ENCODE peak calls at places on chromosome 17, in six cellular contexts. L is BJ, Y is stomach, W is mammary epithelial cell, E is heart left ventricle, N is right atrium auricular region. Q is an unnamed sample. For H3K36me3, the result is how much of the 10 kb centered on the place peaks cover.

GRCh38 chr17:74379495-74380085 is 12.3 kb downstream of the GPR142 start:
- DNase-seq in Y (peak), E (peak), N (peak), L (no peak), W (peak), Q (peak)

GRCh38 chr17:14833201-14833773 is 431.8 kb downstream of the PMP22 start:
- DNase-seq in W (peak), E (no peak), N (no peak), L (peak), Y (no peak), Q (peak)

GRCh38 chr17:74763565-74764387 is 12.4 kb downstream of the NAT9 start:
- DNase-seq in E (no peak), W (no peak), N (no peak), Y (no peak), L (no peak), Q (no peak)

GRCh38 chr17:47837401-47838039 is 3.6 kb downstream of the SCRN2 start:
- DNase-seq in Y (no peak), N (no peak), E (no peak), L (no peak), W (peak), Q (no peak)

GRCh38 chr17:44889003-44889402 is 10.2 kb downstream of the EFTUD2 start:
- DNase-seq in N (no peak), Y (no peak), E (no peak), W (no peak), L (no peak), Q (no peak)

GRCh38 chr17:49646391-49647255 is 31.3 kb downstream of the SPOP start:
- DNase-seq in L (peak), N (no peak), E (no peak), Y (no peak), W (peak), Q (peak)

GRCh38 chr17:19290047-19290705 is 53.0 kb downstream of the EPN2 start:
- DNase-seq in E (no peak), Y (no peak), N (no peak), L (no peak), W (no peak), Q (no peak)

GRCh38 chr17:65099941-65100315 is 37.2 kb upstream of the RGS9 start:
- DNase-seq in Y (peak), N (no peak), L (no peak), E (peak), W (peak), Q (peak)

GRCh38 chr17:4584125-4584834 is at the start of gene SMTNL2:
- DNase-seq in L (no peak), W (no peak), N (no peak), E (peak), Y (no peak), Q (no peak)

GRCh38 chr17:21453144-21453982 is 77.2 kb downstream of the KCNJ12 start:
- DNase-seq in W (no peak), L (no peak), N (peak), Y (no peak), E (no peak), Q (no peak)

GRCh38 chr17:8223356-8224063 is 13.1 kb upstream of the AURKB start:
- DNase-seq in N (peak), L (no peak), Y (peak), W (no peak), E (peak), Q (peak)

GRCh38 chr17:75090871-75091854 is 3.4 kb downstream of the SLC16A5 start:
- DNase-seq in Y (peak), L (no peak), W (no peak), E (no peak), N (no peak), Q (no peak)

GRCh38 chr17:74842599-74843351 is 16.9 kb downstream of the GRIN2C start:
- DNase-seq in W (no peak), L (no peak), E (peak), N (peak), Y (peak), Q (peak)

GRCh38 chr17:18033442-18034099 is 5.4 kb downstream of the ATPAF2 start:
- DNase-seq in E (no peak), N (no peak), Y (peak), L (no peak), W (peak), Q (peak)

GRCh38 chr17:70121136-70121535 is 46.1 kb downstream of the KCNJ16 start:
- DNase-seq in E (no peak), N (no peak), W (no peak), Y (no peak), L (no peak), Q (no peak)

GRCh38 chr17:60857521-60857920 is 179.9 kb downstream of the BCAS3 start:
- DNase-seq in Y (no peak), E (no peak), N (no peak), W (no peak), L (no peak), Q (no peak)

GRCh38 chr17:72977768-72978417 is 114.6 kb downstream of the SLC39A11 start:
- DNase-seq in N (no peak), L (no peak), W (no peak), Y (no peak), E (no peak), Q (no peak)

GRCh38 chr17:49822829-49823228 is 25.0 kb downstream of the TAC4 start:
- DNase-seq in E (peak), N (peak), L (peak), Y (no peak), W (no peak), Q (peak)

GRCh38 chr17:57582881-57583756 is 162.0 kb downstream of the CCDC182 start:
- DNase-seq in E (no peak), W (no peak), N (no peak), L (no peak), Y (no peak), Q (no peak)

GRCh38 chr17:81061027-81061426 is 26.1 kb downstream of the BAIAP2 start:
- DNase-seq in W (no peak), Y (no peak), L (no peak), N (no peak), E (no peak), Q (no peak)

GRCh38 chr17:81060416-81060815 is 25.5 kb downstream of the BAIAP2 start:
- DNase-seq in E (no peak), N (no peak), W (no peak), L (no peak), Y (no peak), Q (no peak)

GRCh38 chr17:81063488-81064093 is 28.6 kb downstream of the BAIAP2 start:
- DNase-seq in W (no peak), L (no peak), N (no peak), Y (no peak), E (no peak), Q (no peak)

GRCh38 chr17:81064746-81065475 is 30.0 kb downstream of the BAIAP2 start:
- DNase-seq in L (no peak), W (no peak), E (peak), Y (peak), N (no peak), Q (peak)

DNA sequence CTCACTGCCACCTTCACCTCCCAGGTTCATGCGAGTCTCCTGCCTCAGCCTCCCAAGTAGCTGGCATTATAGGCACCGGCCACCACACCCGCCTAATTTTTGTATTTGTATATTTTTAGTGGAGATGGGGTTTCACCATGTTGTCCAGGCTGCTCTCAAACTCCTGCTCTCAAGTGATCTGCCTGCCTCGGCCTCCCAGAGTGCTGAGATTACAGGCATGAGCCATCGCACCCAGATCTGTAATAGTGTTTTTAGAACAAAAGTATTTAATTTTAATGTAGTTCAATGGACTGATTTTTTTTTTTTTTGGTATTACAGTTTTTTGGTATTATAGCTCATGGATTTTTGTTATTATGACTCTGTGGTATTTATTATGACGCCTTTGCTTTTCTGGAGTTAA is 27.1 kb downstream of the BAIAP2 start:
- DNase-seq in L (no peak), E (no peak), Y (no peak), W (no peak), N (no peak), Q (no peak)
- H3K36me3 ChIP-seq in L (under half), E (under half), Y (under half), W (under half), N (under half), Q (under half)

GRCh38 chr17:68578236-68578635 is 22.9 kb downstream of the FAM20A start:
- DNase-seq in E (no peak), Y (no peak), W (no peak), L (no peak), N (no peak), Q (no peak)

GRCh38 chr17:68579194-68579900 is 21.8 kb downstream of the FAM20A start:
- DNase-seq in Y (no peak), W (no peak), N (no peak), E (no peak), L (no peak), Q (no peak)

GRCh38 chr17:68580236-68580903 is 20.8 kb downstream of the FAM20A start:
- DNase-seq in L (peak), N (no peak), Y (no peak), E (peak), W (no peak), Q (peak)

GRCh38 chr17:68576137-68576536 is 25.0 kb downstream of the FAM20A start:
- DNase-seq in Y (no peak), W (no peak), E (no peak), L (no peak), N (no peak), Q (no peak)

DNA sequence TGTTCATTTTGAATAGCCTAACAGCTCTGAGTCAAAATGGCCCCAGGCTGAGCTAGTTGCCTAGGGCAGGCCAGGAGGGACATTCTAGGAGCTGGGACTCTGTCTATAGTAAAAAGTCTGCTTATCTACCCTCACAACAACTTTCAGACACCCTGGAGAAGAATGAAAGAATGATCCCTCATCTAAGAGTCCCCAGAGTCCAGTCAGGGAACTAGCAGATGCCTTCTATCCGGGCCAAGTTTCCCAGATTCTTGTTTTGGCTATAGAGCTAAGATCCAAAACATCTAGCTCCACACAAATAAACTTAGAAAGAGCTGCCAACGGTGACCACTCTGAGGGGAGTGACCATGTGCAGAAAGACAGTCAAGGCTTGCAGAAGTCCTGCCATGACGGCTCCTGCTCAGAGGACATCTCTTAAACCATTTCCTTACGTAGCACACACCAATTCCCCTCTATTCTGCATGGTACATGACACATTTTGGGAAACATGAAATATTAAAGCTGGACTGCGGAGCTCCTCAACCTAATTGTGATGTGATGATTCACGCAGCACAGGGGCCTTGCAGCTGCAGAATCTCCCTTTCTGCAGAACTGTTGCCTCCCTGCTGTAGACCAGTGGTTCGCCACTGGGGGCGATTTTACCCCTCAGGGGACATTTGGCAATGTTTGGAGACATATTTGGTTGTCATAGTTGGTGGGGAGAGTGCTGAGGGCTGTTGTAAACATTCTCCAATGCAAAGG is 24.2 kb downstream of the FAM20A start:
- DNase-seq in Y (no peak), E (peak), W (no peak), L (peak), N (no peak), Q (peak)
- TF ChIP-seq CTCF in Y (no peak), E (no peak), W (no peak), L (peak), N (no peak), Q (no peak)

DNA sequence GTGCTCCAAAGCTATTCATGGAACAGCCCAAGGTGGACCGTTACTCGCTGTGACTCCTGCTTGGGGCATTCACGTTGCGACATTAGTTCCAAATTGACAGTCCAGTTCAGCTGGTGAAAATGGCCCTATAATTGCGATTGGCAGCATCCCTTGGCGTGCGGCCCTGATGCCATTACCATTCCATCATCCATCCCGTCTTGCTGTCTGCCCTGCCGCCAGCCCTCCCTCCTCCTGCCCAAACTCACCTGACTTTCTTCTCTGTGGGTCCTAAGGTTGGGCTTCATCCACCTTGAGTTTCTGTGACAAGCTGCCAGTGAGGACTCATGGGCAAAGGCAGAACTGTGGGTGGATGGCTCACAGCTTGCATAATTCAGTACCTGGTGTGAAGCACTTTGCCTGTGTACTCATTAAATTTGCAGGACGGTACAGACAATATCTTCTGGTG is 104.6 kb downstream of the RPTOR start:
- DNase-seq in E (no peak), Y (no peak), L (no peak), N (no peak), W (peak), Q (peak)
- H3K4me3 ChIP-seq in E (no peak), Y (no peak), L (no peak), N (no peak), W (no peak), Q (no peak)

GRCh38 chr17:36506249-36506826 is 19.9 kb downstream of the ZNHIT3 start:
- DNase-seq in Y (no peak), N (no peak), W (no peak), E (no peak), L (no peak), Q (no peak)

GRCh38 chr17:36505171-36505570 is 18.7 kb downstream of the ZNHIT3 start:
- DNase-seq in Y (no peak), W (no peak), N (no peak), E (no peak), L (no peak), Q (no peak)

GRCh38 chr17:36503456-36504155 is 17.1 kb downstream of the ZNHIT3 start:
- DNase-seq in E (peak), W (no peak), Y (no peak), N (no peak), L (no peak), Q (no peak)

GRCh38 chr17:36501963-36502362 is 15.5 kb downstream of the ZNHIT3 start:
- DNase-seq in Y (no peak), N (no peak), W (no peak), E (no peak), L (no peak), Q (no peak)

DNA sequence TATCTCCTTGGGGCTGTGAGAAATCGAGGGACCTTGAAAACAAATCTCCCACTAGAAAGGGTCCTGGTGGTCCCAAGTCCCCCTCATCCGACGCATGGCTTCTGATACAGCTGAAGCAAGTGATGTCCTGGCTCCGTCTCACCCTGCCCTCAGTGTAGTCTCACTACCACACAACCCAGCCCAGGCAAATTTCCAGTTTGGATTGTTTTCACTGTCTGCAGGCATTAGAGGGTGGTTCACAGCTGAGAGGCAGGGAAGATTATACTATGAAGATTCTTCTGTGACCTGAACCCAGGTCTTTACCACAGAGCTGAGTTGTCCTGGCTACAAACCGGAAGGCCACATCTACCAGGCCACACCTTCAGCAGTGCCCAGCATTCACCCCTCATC is 17.7 kb downstream of the ZNHIT3 start:
- DNase-seq in Y (no peak), L (no peak), W (no peak), E (no peak), N (no peak), Q (no peak)
- H3K36me3 ChIP-seq in Y (half or more), L (under half), W (under half), E (under half), N (under half), Q (half or more)

GRCh38 chr17:29589524-29590260 is at the start of gene GIT1:
- DNase-seq in L (no peak), Y (peak), W (peak), N (no peak), E (peak), Q (peak)
- TF ChIP-seq CTCF in L (no peak), Y (no peak), W (no peak), N (no peak), E (no peak), Q (no peak)

GRCh38 chr17:32486701-32487459 is at the start of gene CDK5R1:
- DNase-seq in N (peak), W (peak), E (peak), L (no peak), Y (peak), Q (no peak)
- H3K4me3 ChIP-seq in N (peak), W (peak), E (peak), L (peak), Y (peak), Q (peak)

GRCh38 chr17:40089085-40089895 is 11.1 kb downstream of the NR1D1 start:
- DNase-seq in L (no peak), N (no peak), E (no peak), W (no peak), Y (no peak), Q (no peak)
- H3K36me3 ChIP-seq in L (half or more), N (half or more), E (under half), W (under half), Y (half or more), Q (under half)

DNA sequence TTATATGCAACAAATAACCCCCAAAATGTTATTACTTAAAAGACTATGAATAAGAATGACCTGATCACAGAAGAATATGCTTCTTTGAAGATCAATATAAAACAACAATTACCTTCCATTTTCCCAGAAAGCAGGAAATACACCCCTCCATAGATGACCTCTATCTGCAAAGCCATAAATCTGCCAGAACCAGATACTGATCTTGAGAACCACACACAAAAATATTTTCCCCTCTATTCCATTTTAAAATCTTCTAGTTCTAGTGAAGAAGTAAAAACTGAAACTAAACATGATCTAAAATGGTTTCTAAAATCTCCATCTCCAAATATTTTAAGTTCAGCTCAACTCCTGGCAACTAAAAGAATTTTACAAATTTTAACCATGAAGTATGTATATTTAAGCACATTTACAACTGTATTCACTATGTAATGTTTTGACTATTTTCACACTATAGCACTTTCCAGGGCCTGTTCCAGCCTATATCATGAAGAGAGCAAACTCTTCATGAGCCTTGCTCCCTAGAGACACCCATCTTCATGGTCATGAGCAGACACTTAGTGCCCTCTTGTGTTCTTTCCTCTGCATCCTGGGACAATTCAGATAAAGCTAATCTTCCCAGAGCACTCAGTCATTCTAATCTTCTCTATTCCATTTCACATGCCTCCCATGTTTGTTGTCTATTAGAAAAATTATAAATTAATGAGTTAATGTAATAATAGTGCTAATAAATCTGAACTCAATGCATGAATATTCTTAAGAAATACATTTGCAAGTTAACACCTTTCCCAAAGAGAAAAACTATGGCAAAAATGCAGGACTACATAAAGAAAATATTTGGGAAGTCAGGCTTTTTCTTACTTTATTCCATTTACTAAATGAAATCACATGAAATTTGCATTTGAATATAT is 87.0 kb downstream of the HELZ start:
- DNase-seq in Y (no peak), L (no peak), E (no peak), W (no peak), N (no peak), Q (peak)
- TF ChIP-seq CTCF in Y (no peak), L (peak), E (peak), W (peak), N (no peak), Q (peak)

GRCh38 chr17:77772899-77773358 is 185.6 kb upstream of the TNRC6C start:
- DNase-seq in N (no peak), E (no peak), Y (no peak), L (no peak), W (no peak), Q (no peak)
- H3K4me3 ChIP-seq in N (no peak), E (no peak), Y (no peak), L (no peak), W (no peak), Q (no peak)